ENCODE peak calls at places on chromosome 22, in four cellular contexts. N, Z, E and T are unnamed samples.
A peak's percentile ranks its signal among the peaks of the same experiment; 100 is the strongest.

GRCh38 chr22:28822930-28823481 is 22.6 kb upstream of the XBP1 start:
- DNase-seq in N (no peak), Z (no peak), E (no peak), T (peak; percentile 68)

GRCh38 chr22:48918585-48919186 is 909.0 kb downstream of the BRD1 start:
- DNase-seq in N (no peak), Z (no peak), E (peak; percentile 48), T (no peak)

GRCh38 chr22:30038219-30038618 is 42.0 kb upstream of the HORMAD2 start:
- DNase-seq in N (no peak), Z (no peak), E (no peak), T (no peak)

GRCh38 chr22:41943661-41944209 is 3.2 kb downstream of the CENPM start:
- DNase-seq in N (no peak), Z (no peak), E (no peak), T (no peak)

GRCh38 chr22:24954114-24954463 is 1.6 kb downstream of the KIAA1671 start:
- DNase-seq in N (no peak), Z (no peak), E (no peak), T (no peak)

GRCh38 chr22:12601870-12602779 is 2925.9 kb upstream of the OR11H1 start:
- DNase-seq in N (no peak), Z (no peak), E (no peak), T (no peak)

GRCh38 chr22:29393019-29393608 is 4.7 kb upstream of the AP1B1 start:
- DNase-seq in N (no peak), Z (no peak), E (no peak), T (no peak)

GRCh38 chr22:25641650-25642049 is 77.2 kb downstream of the GRK3 start:
- DNase-seq in N (no peak), Z (no peak), E (no peak), T (no peak)

GRCh38 chr22:19886605-19887250 is 32.1 kb upstream of the GNB1L start:
- DNase-seq in N (no peak), Z (peak; percentile 41), E (no peak), T (peak; percentile 35)

GRCh38 chr22:29555065-29555644 is 1.6 kb upstream of the THOC5 start:
- DNase-seq in N (no peak), Z (no peak), E (peak; percentile 5), T (no peak)

GRCh38 chr22:25656724-25657123 is 85.3 kb upstream of the MYO18B start:
- DNase-seq in N (no peak), Z (no peak), E (no peak), T (no peak)

GRCh38 chr22:49333206-49333605 is 494.5 kb downstream of the BRD1 start:
- DNase-seq in N (no peak), Z (no peak), E (no peak), T (no peak)

GRCh38 chr22:30408388-30409101 is 11.7 kb downstream of the SEC14L2 start:
- DNase-seq in N (no peak), Z (no peak), E (no peak), T (no peak)

GRCh38 chr22:27637604-27638003 is 164.0 kb downstream of the MN1 start:
- DNase-seq in N (no peak), Z (no peak), E (no peak), T (no peak)

GRCh38 chr22:39303892-39304671 is 15.3 kb downstream of the RPL3 start:
- DNase-seq in N (no peak), Z (no peak), E (no peak), T (no peak)

GRCh38 chr22:27732841-27733240 is 68.7 kb downstream of the MN1 start:
- DNase-seq in N (no peak), Z (no peak), E (no peak), T (no peak)

GRCh38 chr22:41910599-41911291 is 4.1 kb downstream of the SHISA8 start:
- DNase-seq in N (no peak), Z (no peak), E (peak; percentile 56), T (no peak)

GRCh38 chr22:44876921-44877320 is 124.5 kb downstream of the ARHGAP8 start:
- DNase-seq in N (no peak), Z (no peak), E (no peak), T (no peak)

GRCh38 chr22:39427751-39428596 is 28.4 kb downstream of the TAB1 start:
- DNase-seq in N (no peak), Z (no peak), E (no peak), T (no peak)

GRCh38 chr22:48993655-48994054 is 834.0 kb downstream of the BRD1 start:
- DNase-seq in N (no peak), Z (no peak), E (no peak), T (no peak)

GRCh38 chr22:27526851-27527250 is 274.7 kb downstream of the MN1 start:
- DNase-seq in N (no peak), Z (no peak), E (no peak), T (no peak)

GRCh38 chr22:32042924-32043323 is at the start of gene SLC5A1:
- DNase-seq in N (no peak), Z (no peak), E (no peak), T (no peak)

GRCh38 chr22:28582806-28583205 is 96.8 kb downstream of the TTC28 start:
- DNase-seq in N (no peak), Z (no peak), E (no peak), T (no peak)

GRCh38 chr22:47090591-47091240 is 328.3 kb downstream of the TBC1D22A start:
- DNase-seq in N (no peak), Z (peak; percentile 36), E (no peak), T (no peak)

GRCh38 chr22:19841641-19842385 is 12.9 kb downstream of the GNB1L start:
- DNase-seq in N (no peak), Z (no peak), E (no peak), T (no peak)

GRCh38 chr22:49737101-49737551 is 90.5 kb downstream of the BRD1 start:
- DNase-seq in N (no peak), Z (no peak), E (no peak), T (no peak)

GRCh38 chr22:30453731-30454510 is 17.9 kb downstream of the SEC14L3 start:
- DNase-seq in N (no peak), Z (no peak), E (no peak), T (peak; percentile 61)

GRCh38 chr22:44755956-44756361 is 3.6 kb downstream of the ARHGAP8 start:
- DNase-seq in N (no peak), Z (no peak), E (no peak), T (no peak)